ENCODE peak calls at places on chromosomes 2 and 18, in four cellular contexts. B is HCT116, J is HepG2, M is GM12878. U is an unnamed sample.

GRCh38 chr2:29628078-29628765 is 293.2 kb downstream of the ALK start:
- DNase-seq in B (no peak), J (no peak), M (no peak), U (no peak)

GRCh38 chr2:160499865-160500264 is 6.3 kb upstream of the RBMS1 start:
- DNase-seq in B (no peak), J (no peak), M (no peak), U (no peak)

GRCh38 chr2:44948565-44949328 is 7.2 kb downstream of the SIX3 start:
- DNase-seq in B (no peak), J (no peak), M (no peak), U (no peak)

GRCh38 chr2:114550895-114551793 is 108.7 kb downstream of the DPP10 start:
- DNase-seq in B (no peak), J (peak), M (no peak), U (peak)

GRCh38 chr18:77635441-77635840 is 385.8 kb downstream of the GALR1 start:
- DNase-seq in B (no peak), J (no peak), M (no peak), U (no peak)

GRCh38 chr2:164178835-164179470 is 442.3 kb downstream of the GRB14 start:
- DNase-seq in B (no peak), J (no peak), M (no peak), U (no peak)

GRCh38 chr2:206713770-206714169 is 4.4 kb downstream of the DYTN start:
- DNase-seq in B (no peak), J (no peak), M (peak), U (no peak)

GRCh38 chr18:58541137-58541788 is 87.6 kb downstream of the ALPK2 start:
- DNase-seq in B (peak), J (no peak), M (no peak), U (peak)

GRCh38 chr18:23506393-23506792 is 3.1 kb downstream of the RMC1 start:
- DNase-seq in B (no peak), J (no peak), M (no peak), U (no peak)

GRCh38 chr18:23694642-23695430 is 5.6 kb downstream of the LAMA3 start:
- DNase-seq in B (no peak), J (no peak), M (no peak), U (no peak)

GRCh38 chr2:181949047-181949446 is 36.6 kb upstream of the PPP1R1C start:
- DNase-seq in B (peak), J (no peak), M (no peak), U (no peak)

GRCh38 chr18:74241426-74241825 is 50.3 kb downstream of the CYB5A start:
- DNase-seq in B (no peak), J (no peak), M (no peak), U (no peak)

GRCh38 chr2:30756051-30756719 is 51.1 kb downstream of the CAPN13 start:
- DNase-seq in B (no peak), J (peak), M (no peak), U (peak)

GRCh38 chr2:166671831-166672230 is 177.8 kb upstream of the SCN7A start:
- DNase-seq in B (no peak), J (no peak), M (no peak), U (no peak)

GRCh38 chr2:40434638-40435296 is 17.1 kb downstream of the SLC8A1 start:
- DNase-seq in B (peak), J (no peak), M (no peak), U (no peak)

GRCh38 chr2:169712791-169713227 is 18.5 kb downstream of the PHOSPHO2 start:
- DNase-seq in B (no peak), J (peak), M (no peak), U (no peak)

GRCh38 chr18:67997496-67997895 is 481.0 kb upstream of the DSEL start:
- DNase-seq in B (no peak), J (no peak), M (no peak), U (no peak)

GRCh38 chr2:165144315-165144714 is 59.5 kb downstream of the SCN3A start:
- DNase-seq in B (no peak), J (no peak), M (no peak), U (no peak)

GRCh38 chr18:42893991-42894390 is 221.5 kb downstream of the RIT2 start:
- DNase-seq in B (no peak), J (no peak), M (no peak), U (no peak)

GRCh38 chr18:61400714-61401113 is 67.5 kb downstream of the CDH20 start:
- DNase-seq in B (no peak), J (no peak), M (no peak), U (no peak)

GRCh38 chr18:68763082-68763481 is 34.8 kb upstream of the CCDC102B start:
- DNase-seq in B (no peak), J (no peak), M (no peak), U (no peak)

GRCh38 chr2:200422071-200422470 is 87.8 kb downstream of the KCTD18 start:
- DNase-seq in B (no peak), J (no peak), M (no peak), U (no peak)

GRCh38 chr18:70450658-70451253 is 161.9 kb downstream of the SOCS6 start:
- DNase-seq in B (peak), J (no peak), M (no peak), U (no peak)

GRCh38 chr2:121489944-121490585 is 40.6 kb upstream of the RNU4ATAC start:
- DNase-seq in B (no peak), J (no peak), M (no peak), U (no peak)

GRCh38 chr18:73891572-73892421 is 255.8 kb downstream of the FBXO15 start:
- DNase-seq in B (no peak), J (no peak), M (no peak), U (peak)

GRCh38 chr2:179981085-179981484 is 26.0 kb downstream of the CWC22 start:
- DNase-seq in B (no peak), J (no peak), M (no peak), U (no peak)

GRCh38 chr18:13375302-13376255 is 157.0 kb downstream of the LDLRAD4 start:
- DNase-seq in B (peak), J (no peak), M (peak), U (no peak)

GRCh38 chr2:207847807-207848544 is 78.3 kb upstream of the FZD5 start:
- DNase-seq in B (no peak), J (peak), M (no peak), U (no peak)

GRCh38 chr18:3603460-3604259 is 153.7 kb downstream of the TGIF1 start:
- DNase-seq in B (peak), J (peak), M (no peak), U (peak)

GRCh38 chr18:78703297-78703696 is 276.3 kb upstream of the SALL3 start:
- DNase-seq in B (no peak), J (no peak), M (no peak), U (no peak)

GRCh38 chr2:80454628-80455027 is 150.1 kb upstream of the LRRTM1 start:
- DNase-seq in B (no peak), J (no peak), M (no peak), U (no peak)

GRCh38 chr2:182682210-182682609 is 33.8 kb upstream of the DNAJC10 start:
- DNase-seq in B (no peak), J (no peak), M (no peak), U (no peak)

GRCh38 chr2:28231110-28231621 is 161.5 kb upstream of the FOSL2 start:
- DNase-seq in B (no peak), J (no peak), M (no peak), U (no peak)

GRCh38 chr2:33354981-33355380 is 121.5 kb upstream of the RASGRP3 start:
- DNase-seq in B (no peak), J (no peak), M (no peak), U (no peak)

GRCh38 chr18:13660510-13660909 is 65.8 kb downstream of the FAM210A start:
- DNase-seq in B (no peak), J (no peak), M (no peak), U (no peak)

GRCh38 chr2:239377591-239377990 is 23.2 kb downstream of the HDAC4 start:
- DNase-seq in B (no peak), J (no peak), M (no peak), U (no peak)

GRCh38 chr2:55986700-55987440 is 63.3 kb upstream of the EFEMP1 start:
- DNase-seq in B (no peak), J (no peak), M (no peak), U (no peak)

GRCh38 chr2:214034417-214034816 is 376.4 kb upstream of the VWC2L start:
- DNase-seq in B (no peak), J (no peak), M (no peak), U (no peak)

GRCh38 chr2:88187038-88187676 is 17.0 kb downstream of the THNSL2 start:
- DNase-seq in B (peak), J (peak), M (no peak), U (peak)
- TF ChIP-seq YY1 in B (no peak), J (no peak), M (no peak), U (peak)

GRCh38 chr2:71292159-71292558 is 39.4 kb upstream of the ZNF638 start:
- DNase-seq in B (no peak), J (no peak), M (no peak), U (no peak)
- TF ChIP-seq YY1 in B (no peak), J (no peak), M (no peak), U (no peak)

GRCh38 chr2:241063093-241063551 is 39.0 kb downstream of the MTERF4 start:
- DNase-seq in B (no peak), J (no peak), M (no peak), U (no peak)

GRCh38 chr2:241062342-241063092 is 39.6 kb downstream of the MTERF4 start:
- DNase-seq in B (no peak), J (no peak), M (no peak), U (no peak)

GRCh38 chr2:241064008-241064801 is 37.9 kb downstream of the MTERF4 start:
- DNase-seq in B (peak), J (no peak), M (no peak), U (no peak)

GRCh38 chr2:241063587-241063986 is 38.5 kb downstream of the MTERF4 start:
- DNase-seq in B (no peak), J (no peak), M (no peak), U (no peak)

GRCh38 chr2:241061275-241061674 is 40.8 kb downstream of the MTERF4 start:
- DNase-seq in B (no peak), J (no peak), M (no peak), U (no peak)
- TF ChIP-seq YY1 in B (no peak), J (no peak), M (no peak), U (no peak)

GRCh38 chr2:236647621-236648020 is 78.0 kb downstream of the ACKR3 start:
- DNase-seq in B (no peak), J (no peak), M (no peak), U (no peak)
- TF ChIP-seq YY1 in B (no peak), J (no peak), M (no peak), U (no peak)

GRCh38 chr2:62266433-62267038 is 70.6 kb downstream of the B3GNT2 start:
- DNase-seq in B (no peak), J (no peak), M (no peak), U (no peak)

GRCh38 chr2:62267687-62268086 is 71.8 kb downstream of the B3GNT2 start:
- DNase-seq in B (no peak), J (no peak), M (no peak), U (no peak)

GRCh38 chr2:62265116-62265515 is 69.2 kb downstream of the B3GNT2 start:
- DNase-seq in B (no peak), J (no peak), M (no peak), U (no peak)

GRCh38 chr2:62270728-62271127 is 74.8 kb downstream of the B3GNT2 start:
- DNase-seq in B (no peak), J (no peak), M (no peak), U (peak)
- TF ChIP-seq YY1 in B (no peak), J (no peak), M (no peak), U (no peak)

GRCh38 chr2:227406177-227407031 is 18.7 kb upstream of the SCYGR1 start:
- DNase-seq in B (peak), J (peak), M (no peak), U (peak)
- TF ChIP-seq YY1 in B (peak), J (no peak), M (no peak), U (no peak)

GRCh38 chr2:215657844-215658243 is 222.0 kb upstream of the FN1 start:
- DNase-seq in B (no peak), J (no peak), M (no peak), U (no peak)
- TF ChIP-seq YY1 in B (no peak), J (no peak), M (no peak), U (no peak)

DNA sequence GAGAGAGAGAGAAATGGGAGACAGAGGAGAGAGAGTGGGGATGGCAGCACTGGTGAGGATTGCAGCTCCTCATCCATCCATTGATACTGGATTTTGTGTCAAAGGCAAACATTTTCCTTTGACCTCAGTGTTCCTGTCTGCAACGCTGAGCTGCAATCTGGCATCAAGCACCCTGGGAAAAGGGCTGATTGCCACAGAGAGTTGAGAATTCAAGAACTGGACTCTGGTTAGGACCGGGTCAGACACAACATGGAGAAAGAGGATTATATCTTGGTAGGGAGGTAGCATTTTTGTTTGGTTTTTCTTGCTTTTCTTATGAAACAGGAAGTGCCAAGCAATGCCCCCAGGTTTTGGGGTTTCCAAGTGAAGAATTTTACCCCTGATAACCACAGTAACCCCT is 81.9 kb upstream of the PKDCC start:
- DNase-seq in B (no peak), J (no peak), M (no peak), U (no peak)
- TF ChIP-seq YY1 in B (no peak), J (no peak), M (no peak), U (no peak)

U was measured in K562.